ENCODE peak calls at places on chromosome X, in seven cellular contexts. B is HepG2, G is ovary, F is left lung, R is endodermal cell, Y is H9, S is A549. A is an unnamed sample.
A peak's percentile ranks its signal among the peaks of the same experiment; 100 is the strongest.

GRCh38 chrX:109926743-109927662 is 75.9 kb upstream of the TMEM164 start:
- DNase-seq in B (no peak), G (no peak), F (no peak), R (no peak), Y (no peak), S (no peak), A (no peak)

GRCh38 chrX:128973033-128973432 is 550.3 kb downstream of the SMARCA1 start:
- DNase-seq in B (no peak), G (no peak), F (no peak), R (no peak), Y (no peak), S (no peak), A (no peak)

GRCh38 chrX:108397627-108398392 is 40.4 kb downstream of the COL4A6 start:
- DNase-seq in B (no peak), G (no peak), F (no peak), R (no peak), Y (no peak), S (no peak), A (peak; percentile 34)

GRCh38 chrX:134186362-134187121 is 50.4 kb upstream of the CCDC160 start:
- DNase-seq in B (no peak), G (no peak), F (no peak), R (no peak), Y (no peak), S (no peak), A (no peak)

GRCh38 chrX:110363241-110363640 is 4.6 kb downstream of the RTL9 start:
- DNase-seq in B (no peak), G (no peak), F (no peak), R (no peak), Y (no peak), S (no peak), A (no peak)

GRCh38 chrX:40578039-40578438 is 2.7 kb upstream of the ATP6AP2 start:
- DNase-seq in B (peak; percentile 40), G (no peak), F (no peak), R (no peak), Y (no peak), S (no peak), A (no peak)

GRCh38 chrX:34863906-34864305 is 78.7 kb upstream of the FAM47B start:
- DNase-seq in B (no peak), G (no peak), F (no peak), R (no peak), Y (no peak), S (no peak), A (no peak)

GRCh38 chrX:11533211-11533651 is 132.5 kb downstream of the ARHGAP6 start:
- DNase-seq in B (peak; percentile 68), G (no peak), F (no peak), R (no peak), Y (no peak), S (peak; percentile 22), A (peak; percentile 53)

GRCh38 chrX:138519296-138519695 is 192.2 kb downstream of the FGF13 start:
- DNase-seq in B (no peak), G (no peak), F (no peak), R (peak; percentile 37), Y (no peak), S (no peak), A (no peak)

GRCh38 chrX:44244008-44244407 is 99.5 kb downstream of the EFHC2 start:
- DNase-seq in B (no peak), G (no peak), F (no peak), R (no peak), Y (no peak), S (no peak), A (peak; percentile 13)
- TF ChIP-seq CTCF in B (peak; percentile 29), G (peak; percentile 37), F (no peak), R (peak; percentile 71), Y (peak; percentile 62), S (peak; percentile 54), A (peak; percentile 53)

DNA sequence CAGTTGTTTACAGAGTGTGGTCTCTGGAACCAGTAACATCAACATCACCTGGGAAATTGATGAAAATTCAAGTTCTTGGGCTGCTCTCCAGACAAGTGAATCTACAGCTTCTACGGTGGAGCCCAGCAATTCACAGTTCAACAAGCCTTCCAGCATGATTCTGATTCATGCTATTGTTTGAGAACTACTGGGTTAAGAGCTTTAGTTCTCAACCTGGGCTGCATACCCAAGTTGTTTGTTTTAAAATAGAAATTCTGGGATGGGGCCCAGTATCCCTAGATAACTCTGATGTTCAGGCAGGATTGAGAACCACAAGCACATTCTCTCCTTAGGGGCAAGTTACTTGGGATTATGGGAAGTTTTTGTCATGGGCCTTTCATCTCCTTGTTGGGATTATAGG is 37.9 kb upstream of the PGK1 start:
- DNase-seq in B (no peak), G (no peak), F (no peak), R (no peak), Y (no peak), S (no peak), A (no peak)
- H3K27ac ChIP-seq in B (no peak overlapping the region), G (no peak overlapping the region), F (no peak overlapping the region), R (no peak overlapping the region), Y (no peak overlapping the region), S (peak overlapping the region; percentile 84), A (no peak overlapping the region)

GRCh38 chrX:30278365-30278764 is 30.8 kb downstream of the NR0B1 start:
- DNase-seq in B (no peak), G (no peak), F (no peak), R (no peak), Y (no peak), S (no peak), A (no peak)

GRCh38 chrX:30280428-30280827 is 28.8 kb downstream of the NR0B1 start:
- DNase-seq in B (no peak), G (no peak), F (no peak), R (no peak), Y (no peak), S (no peak), A (no peak)

GRCh38 chrX:30270639-30271038 is 23.7 kb downstream of the MAGEB1 start:
- DNase-seq in B (no peak), G (no peak), F (no peak), R (no peak), Y (no peak), S (no peak), A (no peak)

GRCh38 chrX:30275498-30275897 is 28.6 kb downstream of the MAGEB1 start:
- DNase-seq in B (no peak), G (no peak), F (no peak), R (no peak), Y (no peak), S (no peak), A (peak; percentile 3)
- TF ChIP-seq CTCF in B (peak; percentile 39), G (no peak), F (no peak), R (peak; percentile 76), Y (peak; percentile 62), S (peak; percentile 66), A (peak; percentile 24)

GRCh38 chrX:38233891-38234807 is 13.5 kb upstream of the SRPX start:
- DNase-seq in B (no peak), G (no peak), F (no peak), R (no peak), Y (no peak), S (no peak), A (no peak)
- H3K27ac ChIP-seq in B (no peak overlapping the region), G (no peak overlapping the region), F (no peak overlapping the region), R (no peak overlapping the region), Y (no peak overlapping the region), S (peak overlapping the region; percentile 60), A (no peak overlapping the region)

GRCh38 chrX:25523574-25523973 is 507.8 kb upstream of the ARX start:
- DNase-seq in B (peak; percentile 42), G (no peak), F (no peak), R (peak; percentile 74), Y (peak; percentile 45), S (peak; percentile 10), A (peak; percentile 4)
- TF ChIP-seq CTCF in B (peak; percentile 59), G (no peak), F (no peak), R (peak; percentile 72), Y (peak; percentile 62), S (peak; percentile 39), A (no peak)

GRCh38 chrX:25083661-25084060 is 67.9 kb upstream of the ARX start:
- DNase-seq in B (no peak), G (no peak), F (no peak), R (no peak), Y (no peak), S (peak; percentile 5), A (peak; percentile 52)

GRCh38 chrX:25079020-25079419 is 63.3 kb upstream of the ARX start:
- DNase-seq in B (no peak), G (no peak), F (no peak), R (no peak), Y (no peak), S (no peak), A (no peak)

DNA sequence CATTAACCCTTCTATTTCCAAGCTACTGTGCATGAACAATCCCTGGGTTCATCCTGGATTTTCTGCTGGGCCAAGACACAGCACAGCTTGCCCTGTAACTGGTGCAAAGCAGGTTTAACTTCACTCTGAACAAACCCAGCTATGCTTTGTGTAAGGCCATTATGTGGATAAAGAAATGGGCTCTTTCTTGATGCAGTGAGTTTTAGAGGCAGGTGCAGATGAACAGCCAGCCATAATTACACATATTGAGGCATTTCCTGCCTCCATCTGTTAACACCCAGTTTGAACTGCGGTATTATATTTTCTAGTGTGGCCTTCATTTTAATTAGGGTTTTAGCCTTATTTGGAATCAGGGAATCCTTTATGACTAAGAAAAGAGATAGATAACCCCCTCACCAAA is 68.7 kb upstream of the ARX start:
- DNase-seq in B (no peak), G (no peak), F (no peak), R (no peak), Y (no peak), S (no peak), A (no peak)
- H3K27ac ChIP-seq in B (no peak overlapping the region), G (no peak overlapping the region), F (no peak overlapping the region), R (no peak overlapping the region), Y (no peak overlapping the region), S (no peak overlapping the region), A (no peak overlapping the region)

GRCh38 chrX:104482757-104483156 is 83.2 kb upstream of the IL1RAPL2 start:
- DNase-seq in B (no peak), G (no peak), F (no peak), R (no peak), Y (no peak), S (no peak), A (no peak)
- TF ChIP-seq CTCF in B (no peak), G (no peak), F (no peak), R (peak; percentile 44), Y (peak; percentile 45), S (peak; percentile 36), A (no peak)

DNA sequence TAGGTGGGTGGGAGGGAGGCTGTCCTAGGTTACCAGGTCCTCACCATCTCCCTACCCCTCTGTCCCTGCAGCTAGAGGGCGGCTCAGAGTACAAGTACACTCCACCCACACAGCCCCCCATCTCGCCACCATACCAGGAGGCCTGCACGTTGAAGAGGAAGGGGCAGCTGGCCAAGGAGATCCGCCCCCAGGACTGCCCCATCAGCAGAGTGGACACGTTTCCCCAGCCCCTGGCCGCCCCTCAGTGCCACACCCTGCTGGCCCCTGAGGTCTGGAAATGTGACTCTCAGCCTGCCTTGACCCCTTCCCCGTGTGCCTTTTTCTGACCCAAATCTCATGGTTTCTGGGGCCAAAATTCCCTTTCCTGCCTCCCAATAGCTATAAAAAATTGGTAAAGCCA is 6.5 kb downstream of the FTSJ1 start:
- DNase-seq in B (no peak), G (no peak), F (no peak), R (no peak), Y (no peak), S (no peak), A (no peak)
- H3K27ac ChIP-seq in B (no peak overlapping the region), G (no peak overlapping the region), F (no peak overlapping the region), R (no peak overlapping the region), Y (no peak overlapping the region), S (no peak overlapping the region), A (peak overlapping the region; percentile 49)